ENCODE peak calls at places on chromosomes 16 and 17, in nine cellular contexts. A is spleen, F is astrocyte, L is IMR-90, U is psoas muscle, V is left lung, R is Panc1, N is stomach, K is thoracic aorta. Z is an unnamed sample.
A peak's percentile ranks its signal among the peaks of the same experiment; 100 is the strongest.

GRCh38 chr16:53518550-53519416 is 15.8 kb upstream of the AKTIP start:
- DNase-seq in F (peak; percentile 32), V (peak; percentile 53), R (no peak), U (no peak), A (peak; percentile 92), N (peak; percentile 58), L (peak; percentile 54), K (no peak), Z (no peak)

GRCh38 chr17:79532107-79532790 is 78.6 kb downstream of the RBFOX3 start:
- DNase-seq in K (no peak), L (no peak), A (peak; percentile 41), V (no peak), U (peak; percentile 9), R (no peak), N (no peak), F (no peak), Z (no peak)

GRCh38 chr17:70564006-70564620 is 394.8 kb downstream of the KCNJ2 start:
- DNase-seq in R (no peak), V (no peak), A (no peak), L (peak; percentile 61), N (no peak), U (no peak), F (peak; percentile 47), K (no peak), Z (no peak)

GRCh38 chr17:49862781-49863331 is 15.0 kb upstream of the TAC4 start:
- DNase-seq in F (no peak), U (no peak), K (no peak), L (no peak), A (no peak), N (no peak), V (no peak), R (no peak), Z (no peak)

GRCh38 chr17:11144358-11145233 is 96.4 kb upstream of the SHISA6 start:
- DNase-seq in K (no peak), N (peak; percentile 68), V (no peak), U (no peak), L (no peak), R (peak; percentile 10), F (no peak), A (no peak), Z (no peak)

GRCh38 chr16:27980076-27980775 is 83.3 kb downstream of the GSG1L start:
- DNase-seq in F (no peak), R (no peak), U (no peak), V (no peak), L (no peak), K (no peak), N (no peak), A (peak; percentile 34), Z (no peak)

GRCh38 chr16:180101-180920 is at the start of gene HBQ1:
- DNase-seq in V (no peak), F (no peak), R (no peak), L (no peak), K (no peak), A (no peak), N (no peak), U (no peak), Z (no peak)

GRCh38 chr17:2724783-2725164 is 13.2 kb upstream of the CLUH start:
- DNase-seq in R (no peak), U (no peak), K (no peak), F (peak; percentile 13), L (peak; percentile 26), V (no peak), A (no peak), N (peak; percentile 46), Z (no peak)

GRCh38 chr17:38893612-38894011 is 23.8 kb downstream of the LASP1 start:
- DNase-seq in U (no peak), V (no peak), R (no peak), K (no peak), N (no peak), L (no peak), A (peak; percentile 88), F (peak; percentile 36), Z (no peak)

GRCh38 chr17:60284709-60285108 is 107.2 kb downstream of the USP32 start:
- DNase-seq in K (no peak), L (no peak), A (no peak), V (no peak), N (no peak), R (no peak), U (no peak), F (no peak), Z (no peak)

GRCh38 chr16:56625943-56626654 is 518 bp downstream of the MT1E start:
- DNase-seq in A (no peak), K (peak; percentile 70), R (no peak), V (no peak), F (peak; percentile 87), L (peak; percentile 86), N (no peak), U (peak; percentile 91), Z (no peak)

GRCh38 chr16:17964196-17964595 is 372.3 kb downstream of the NPIPA8 start:
- DNase-seq in U (no peak), F (no peak), N (no peak), V (no peak), K (no peak), L (no peak), R (no peak), A (no peak), Z (no peak)

GRCh38 chr16:53913082-53913870 is 209.3 kb downstream of the FTO start:
- DNase-seq in F (peak; percentile 87), K (no peak), U (no peak), V (no peak), N (no peak), A (no peak), R (no peak), L (peak; percentile 94), Z (peak; percentile 44)

DNA sequence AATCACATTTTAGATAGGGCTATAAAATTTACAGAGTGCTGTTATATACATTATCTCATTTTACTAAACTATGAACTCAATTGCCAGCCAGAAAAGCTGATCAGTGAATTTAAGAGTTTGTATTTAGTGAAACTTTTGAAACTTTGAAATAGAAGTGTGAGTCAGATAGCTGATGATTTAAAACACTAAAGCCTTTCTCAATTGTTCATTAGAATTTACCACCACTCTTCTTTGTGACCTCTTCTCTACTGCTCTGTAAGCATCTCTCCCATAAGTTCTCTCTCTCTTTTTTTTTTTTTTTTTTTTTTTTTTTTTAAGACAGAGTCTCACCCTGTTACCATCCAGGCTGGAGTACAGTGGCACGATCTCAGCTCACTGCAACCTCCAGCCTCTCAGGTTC is 43.7 kb downstream of the GOSR1 start:
- DNase-seq in U (no peak), V (no peak), K (no peak), F (no peak), R (no peak), A (no peak), L (no peak), N (no peak), Z (no peak)
- H3K4me1 ChIP-seq in U (peaks cover 8% of the 10 kb centered on the region), V (no peaks in the 10 kb centered on the region), K (peaks cover 30% of the 10 kb centered on the region), F (peaks cover 17% of the 10 kb centered on the region), R (no peaks in the 10 kb centered on the region), A (peaks cover 14% of the 10 kb centered on the region), L (peaks cover 10% of the 10 kb centered on the region), N (peaks cover 21% of the 10 kb centered on the region), Z (peaks cover 5% of the 10 kb centered on the region)

GRCh38 chr17:76734080-76734840 is 2.9 kb downstream of the SRSF2 start:
- DNase-seq in A (no peak), R (no peak), V (no peak), F (no peak), N (no peak), U (no peak), L (peak; percentile 49), K (no peak), Z (no peak)
- H3K4me1 ChIP-seq in A (peaks cover 76% of the 10 kb centered on the region), R (peaks cover 32% of the 10 kb centered on the region), V (peaks cover 19% of the 10 kb centered on the region), F (peaks cover 35% of the 10 kb centered on the region), N (peaks cover 78% of the 10 kb centered on the region), U (peaks cover 49% of the 10 kb centered on the region), L (peaks cover 2% of the 10 kb centered on the region), K (peaks cover 68% of the 10 kb centered on the region), Z (no peaks in the 10 kb centered on the region)

DNA sequence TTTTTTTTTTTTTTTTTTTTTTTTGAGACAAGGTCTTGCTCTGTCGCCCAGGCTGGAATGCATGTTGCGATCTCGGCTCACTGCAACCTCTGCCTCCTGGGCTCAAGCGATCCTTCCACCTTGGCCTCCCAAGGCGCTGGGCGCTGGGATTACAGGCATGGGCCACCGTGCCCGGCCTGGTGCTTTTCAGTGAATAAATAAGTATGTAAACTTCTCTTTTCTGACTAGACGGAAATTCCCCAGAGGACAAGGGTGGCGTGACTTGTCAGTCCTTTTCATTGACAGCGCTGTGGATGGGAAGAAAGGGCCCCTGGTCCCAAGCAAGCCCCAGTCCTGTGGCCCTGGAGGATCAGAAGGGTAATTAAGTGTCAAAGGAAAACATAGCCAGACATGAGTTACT is 9.6 kb upstream of the SPN start:
- DNase-seq in N (no peak), L (no peak), K (no peak), A (no peak), V (no peak), F (no peak), U (no peak), R (no peak), Z (no peak)
- H3K4me1 ChIP-seq in N (no peaks in the 10 kb centered on the region), L (no peaks in the 10 kb centered on the region), K (no peaks in the 10 kb centered on the region), A (peaks cover 23% of the 10 kb centered on the region), V (no peaks in the 10 kb centered on the region), F (no peaks in the 10 kb centered on the region), U (no peaks in the 10 kb centered on the region), R (no peaks in the 10 kb centered on the region), Z (no peaks in the 10 kb centered on the region)

GRCh38 chr16:20871258-20871657 is 28.9 kb downstream of the DCUN1D3 start:
- DNase-seq in K (no peak), R (no peak), N (no peak), F (no peak), A (no peak), L (no peak), V (no peak), U (no peak), Z (no peak)

GRCh38 chr16:20873331-20873730 is 26.8 kb downstream of the DCUN1D3 start:
- DNase-seq in N (no peak), L (no peak), A (no peak), V (no peak), K (no peak), F (no peak), U (no peak), R (no peak), Z (no peak)

GRCh38 chr16:20874088-20874581 is 26.0 kb downstream of the DCUN1D3 start:
- DNase-seq in R (no peak), L (no peak), F (peak; percentile 59), V (no peak), K (no peak), N (no peak), U (no peak), A (no peak), Z (no peak)

GRCh38 chr16:20870122-20870521 is 30.0 kb downstream of the DCUN1D3 start:
- DNase-seq in L (no peak), R (no peak), F (no peak), U (no peak), V (no peak), N (no peak), A (no peak), K (no peak), Z (no peak)

DNA sequence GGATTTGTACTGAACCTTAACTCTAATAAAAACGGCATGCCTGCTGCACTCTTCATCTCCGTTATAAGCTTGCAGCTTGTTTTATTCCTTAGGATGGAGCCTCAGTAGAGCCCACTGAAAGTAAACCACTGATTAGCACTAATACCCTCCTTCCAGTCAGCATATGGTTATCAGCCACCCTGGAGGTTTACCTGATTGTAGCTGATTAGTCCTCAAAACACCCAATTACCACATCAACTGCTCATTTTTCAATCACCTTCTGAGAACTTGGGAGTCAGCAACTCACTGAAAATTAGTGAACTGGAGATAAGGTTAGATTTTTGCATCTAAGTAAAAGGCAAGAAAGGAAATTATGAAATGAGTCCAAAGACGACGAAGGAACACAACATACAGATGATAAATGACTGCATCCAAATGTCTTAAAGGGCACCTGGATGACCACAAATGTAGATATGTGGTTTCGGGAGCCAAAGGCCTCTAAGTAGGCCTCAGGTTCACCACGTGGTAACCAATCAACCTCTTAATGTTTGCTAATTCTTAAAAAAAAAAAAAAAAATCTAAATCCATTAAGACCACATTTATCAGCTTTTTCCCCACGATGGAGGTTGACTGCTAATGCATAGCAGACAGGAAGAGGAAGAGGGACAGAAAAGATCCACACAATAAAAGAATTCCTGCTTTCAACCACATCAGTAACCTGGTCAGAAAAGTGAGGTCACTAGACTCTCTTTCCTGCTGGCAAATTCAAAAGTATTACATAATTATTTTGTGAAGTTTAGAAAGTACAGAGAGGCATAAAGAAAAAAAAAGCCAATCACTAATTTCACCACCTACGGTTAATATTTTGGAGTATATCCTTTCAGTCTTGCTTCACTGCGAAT is 28.0 kb downstream of the DCUN1D3 start:
- DNase-seq in V (no peak), A (no peak), K (no peak), N (no peak), R (no peak), L (no peak), F (peak; percentile 51), U (no peak), Z (no peak)
- H3K4me1 ChIP-seq in V (peaks cover 47% of the 10 kb centered on the region), A (peaks cover 55% of the 10 kb centered on the region), K (peaks cover 85% of the 10 kb centered on the region), N (peaks cover 88% of the 10 kb centered on the region), R (peaks cover 14% of the 10 kb centered on the region), L (peaks cover 11% of the 10 kb centered on the region), F (peaks cover 19% of the 10 kb centered on the region), U (peaks cover 57% of the 10 kb centered on the region), Z (peaks cover 10% of the 10 kb centered on the region)

Z was measured in breast epithelium.